ENCODE peak calls at places on chromosome 10, in nine cellular contexts. A is A549, S is GOT3, F is NCI-H460, T is T-helper 9 cell, N is NCI-H2081, Z is hepatocyte, R is spleen, J is GM19239. X is an unnamed sample.

GRCh38 chr10:17214991-17215781 is 12.9 kb upstream of the VIM start:
- DNase-seq in T (no peak), Z (no peak), J (no peak), S (no peak), N (no peak), F (no peak), A (no peak), R (no peak), X (no peak)

GRCh38 chr10:27998178-27998953 is 513 bp downstream of the ODAD2 start:
- DNase-seq in R (peak), Z (peak), T (no peak), J (no peak), S (no peak), A (no peak), F (no peak), N (peak), X (no peak)

GRCh38 chr10:29846881-29847280 is 212.1 kb upstream of the SVIL start:
- DNase-seq in J (no peak), A (no peak), R (no peak), Z (no peak), S (no peak), T (no peak), N (no peak), F (no peak), X (no peak)

GRCh38 chr10:62112325-62112724 is 156.3 kb downstream of the RTKN2 start:
- DNase-seq in Z (no peak), N (no peak), T (no peak), R (no peak), S (no peak), J (no peak), F (no peak), A (no peak), X (peak)

GRCh38 chr10:3622845-3623621 is 162.0 kb downstream of the KLF6 start:
- DNase-seq in S (no peak), T (no peak), R (no peak), J (no peak), Z (no peak), A (no peak), F (no peak), N (no peak), X (no peak)

GRCh38 chr10:92989250-92989649 is 71.3 kb upstream of the CYP26C1 start:
- DNase-seq in A (no peak), R (no peak), N (no peak), T (no peak), S (no peak), J (no peak), Z (no peak), F (no peak), X (no peak)

GRCh38 chr10:88386878-88387773 is 196.0 kb downstream of the RNLS start:
- DNase-seq in R (no peak), A (peak), F (no peak), S (no peak), J (peak), Z (peak), T (no peak), N (peak), X (no peak)

GRCh38 chr10:79101560-79101971 is 32.8 kb downstream of the ZMIZ1 start:
- DNase-seq in N (peak), A (no peak), Z (no peak), T (no peak), R (peak), J (no peak), S (no peak), F (no peak), X (no peak)

GRCh38 chr10:35890970-35891330 is 248.9 kb upstream of the FZD8 start:
- DNase-seq in N (no peak), R (no peak), Z (no peak), J (no peak), F (no peak), T (no peak), A (no peak), S (no peak), X (no peak)

GRCh38 chr10:86645111-86645445 is 9.3 kb upstream of the OPN4 start:
- DNase-seq in R (no peak), A (no peak), F (no peak), Z (no peak), T (no peak), J (no peak), S (no peak), N (no peak), X (no peak)

GRCh38 chr10:104309980-104310978 is 28.0 kb downstream of the ITPRIP start:
- DNase-seq in R (no peak), S (no peak), N (no peak), Z (no peak), F (peak), A (no peak), T (no peak), J (no peak), X (peak)

GRCh38 chr10:89221919-89222318 is 14.8 kb upstream of the CH25H start:
- DNase-seq in R (no peak), F (no peak), J (no peak), S (no peak), A (no peak), T (no peak), N (no peak), Z (no peak), X (no peak)

GRCh38 chr10:61097026-61097425 is 153.0 kb upstream of the RHOBTB1 start:
- DNase-seq in Z (no peak), A (no peak), N (no peak), R (no peak), F (no peak), J (no peak), S (no peak), T (no peak), X (no peak)

GRCh38 chr10:101297901-101298451 is 56.0 kb upstream of the BTRC start:
- DNase-seq in F (peak), Z (peak), S (no peak), N (no peak), R (peak), J (peak), A (peak), T (peak), X (no peak)

GRCh38 chr10:132136097-132136521 is 50.6 kb upstream of the DPYSL4 start:
- DNase-seq in J (no peak), N (no peak), F (no peak), R (peak), S (no peak), A (no peak), T (no peak), Z (no peak), X (no peak)

GRCh38 chr10:120283093-120283492 is 173.9 kb upstream of the PLPP4 start:
- DNase-seq in A (no peak), N (no peak), R (no peak), S (no peak), T (no peak), Z (no peak), F (no peak), J (no peak), X (no peak)

GRCh38 chr10:72223743-72224101 is 7.6 kb upstream of the ASCC1 start:
- DNase-seq in N (no peak), J (no peak), T (no peak), R (no peak), A (no peak), Z (no peak), F (no peak), S (no peak), X (no peak)